ENCODE peak calls at places on chromosomes 3 and 15, in nine cellular contexts. P, H, C, W, K, G, Y, B and O are unnamed samples.

GRCh38 chr3:67037615-67038014 is 39.5 kb downstream of the KBTBD8 start:
- DNase-seq in P (no peak), H (no peak), C (no peak), W (no peak), K (no peak), G (no peak), Y (no peak), B (no peak), O (no peak)

GRCh38 chr3:100402150-100402706 is 889 bp downstream of the LNP1 start:
- DNase-seq in P (no peak), H (peak; percentile 43), C (peak; percentile 63), W (no peak), K (peak; percentile 77), G (no peak), Y (no peak), B (no peak), O (no peak)

GRCh38 chr3:152193673-152194267 is 75.0 kb upstream of the MBNL1 start:
- DNase-seq in P (no peak), H (no peak), C (no peak), W (no peak), K (no peak), G (no peak), Y (no peak), B (no peak), O (no peak)

GRCh38 chr15:57551717-57552677 is 39.7 kb upstream of the MYZAP start:
- DNase-seq in P (no peak), H (peak; percentile 69), C (peak; percentile 82), W (no peak), K (peak; percentile 98), G (no peak), Y (no peak), B (no peak), O (no peak)

GRCh38 chr3:193552911-193553310 is 1.8 kb downstream of the ATP13A4 start:
- DNase-seq in P (no peak), H (no peak), C (no peak), W (no peak), K (no peak), G (no peak), Y (no peak), B (no peak), O (no peak)

GRCh38 chr15:73982251-73982962 is 9.7 kb downstream of the STOML1 start:
- DNase-seq in P (peak; percentile 60), H (peak; percentile 82), C (peak; percentile 92), W (peak; percentile 88), K (no peak), G (no peak), Y (peak; percentile 77), B (peak; percentile 94), O (no peak)

GRCh38 chr3:59339818-59340217 is 290.0 kb upstream of the CFAP20DC start:
- DNase-seq in P (no peak), H (no peak), C (no peak), W (no peak), K (no peak), G (no peak), Y (no peak), B (no peak), O (no peak)

GRCh38 chr3:9061634-9062033 is 98.4 kb upstream of the RAD18 start:
- DNase-seq in P (no peak), H (no peak), C (no peak), W (no peak), K (no peak), G (no peak), Y (no peak), B (no peak), O (no peak)

DNA sequence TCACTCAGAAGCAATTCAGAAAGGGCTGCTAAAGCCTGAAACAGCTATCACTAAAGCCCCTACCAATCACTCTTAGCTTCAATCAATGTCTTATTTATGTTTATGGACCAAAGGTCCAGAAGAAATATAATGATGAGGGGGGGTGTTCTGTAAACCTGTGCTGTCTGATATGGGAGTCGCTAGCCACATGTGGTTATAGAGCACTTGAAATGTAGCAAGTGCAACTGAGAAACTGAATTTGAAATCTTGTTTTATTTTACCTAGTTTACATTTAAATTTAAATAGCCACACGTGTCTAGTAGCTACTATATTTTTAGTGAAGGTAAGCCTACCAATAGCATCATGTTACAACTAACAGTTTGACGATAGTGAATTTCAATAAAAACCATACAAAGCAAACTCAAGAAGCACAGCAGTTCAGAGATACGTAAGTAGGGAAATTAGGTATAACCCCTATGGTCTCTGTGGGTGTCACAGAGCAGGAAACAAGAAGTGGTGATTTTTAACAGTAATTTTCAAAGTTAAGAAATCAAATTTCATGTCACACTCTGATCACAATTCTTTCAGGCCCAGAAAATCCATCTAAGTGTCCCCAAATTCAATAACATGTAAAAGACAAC is 3.6 kb downstream of the POU1F1 start:
- DNase-seq in P (no peak), H (no peak), C (no peak), W (no peak), K (no peak), G (no peak), Y (no peak), B (no peak), O (no peak)
- H3K27ac ChIP-seq in P (no peak overlapping the region), H (no peak overlapping the region), C (no peak overlapping the region), W (no peak overlapping the region), K (no peak overlapping the region), G (no peak overlapping the region), Y (no peak overlapping the region), B (no peak overlapping the region), O (no peak overlapping the region)

GRCh38 chr3:57165637-57166036 is 484 bp upstream of the IL17RD start:
- DNase-seq in P (no peak), H (no peak), C (no peak), W (no peak), K (no peak), G (no peak), Y (no peak), B (no peak), O (no peak)

GRCh38 chr3:57166660-57167059 is 1.5 kb upstream of the IL17RD start:
- DNase-seq in P (no peak), H (no peak), C (no peak), W (no peak), K (peak; percentile 35), G (no peak), Y (no peak), B (no peak), O (no peak)

GRCh38 chr3:57163751-57164150 is 1.4 kb downstream of the IL17RD start:
- DNase-seq in P (no peak), H (no peak), C (no peak), W (no peak), K (peak; percentile 41), G (no peak), Y (no peak), B (no peak), O (no peak)

GRCh38 chr3:57164217-57164605 is 942 bp downstream of the IL17RD start:
- DNase-seq in P (peak; percentile 31), H (peak; percentile 52), C (no peak), W (peak; percentile 41), K (peak; percentile 30), G (no peak), Y (peak; percentile 53), B (peak; percentile 74), O (no peak)

DNA sequence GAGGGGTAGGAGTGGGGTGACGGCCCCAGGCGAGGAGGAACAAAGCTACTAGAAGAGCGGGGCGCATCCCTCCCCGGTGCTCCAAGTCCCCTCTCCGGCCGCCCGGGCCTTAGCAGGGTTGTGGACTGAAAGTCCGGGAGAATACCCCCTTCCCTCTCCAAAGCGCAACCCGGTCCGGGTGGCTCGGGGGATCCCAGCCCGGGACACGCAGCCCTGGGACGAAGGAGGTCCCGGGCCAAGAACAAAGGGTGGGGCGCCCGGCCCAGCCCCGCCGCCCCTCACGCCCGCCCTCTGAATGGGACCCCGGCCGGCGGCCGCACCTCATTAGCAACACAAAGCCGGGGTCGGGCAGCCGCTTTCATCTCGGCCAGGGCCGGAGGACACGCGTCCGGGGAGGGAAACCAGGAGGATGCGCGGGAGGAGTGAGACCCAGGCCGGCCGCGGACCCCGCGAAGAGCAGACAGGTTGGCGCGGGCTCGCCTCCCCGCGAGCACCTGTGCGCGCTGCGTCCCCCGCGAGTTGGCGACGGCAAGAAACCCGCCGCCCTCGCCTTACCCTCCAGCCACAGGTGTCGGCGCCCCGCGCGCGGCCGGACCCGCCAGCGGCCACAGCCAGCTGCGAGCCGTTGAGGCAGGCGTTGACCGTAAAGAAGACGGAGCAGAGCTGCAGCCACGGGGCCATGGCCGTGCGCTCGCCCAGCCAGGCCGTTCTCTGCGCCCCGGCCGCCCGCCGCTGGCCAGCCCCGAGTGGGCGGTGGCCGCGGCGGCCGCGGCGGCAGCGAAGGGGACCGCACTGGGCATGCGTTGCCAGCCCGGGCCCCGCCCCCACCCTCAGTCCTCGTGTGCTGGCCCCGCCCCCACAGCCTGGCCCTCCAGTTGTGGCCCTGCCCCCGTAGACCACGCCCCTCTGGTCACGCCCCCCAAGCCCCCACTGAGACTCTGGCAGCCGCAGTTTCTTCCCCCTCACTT is at the start of gene IL17RD:
- DNase-seq in P (peak; percentile 81), H (peak; percentile 95), C (no peak), W (peak; percentile 75), K (peak; percentile 88), G (no peak), Y (peak; percentile 86), B (peak; percentile 93), O (no peak)
- H3K27me3 ChIP-seq in P (peaks cover 7% of the 10 kb centered on the region), H (peaks cover 3% of the 10 kb centered on the region), C (peaks cover 5% of the 10 kb centered on the region), W (no peaks in the 10 kb centered on the region), K (no peaks in the 10 kb centered on the region), G (no peaks in the 10 kb centered on the region), Y (no peaks in the 10 kb centered on the region), B (no peaks in the 10 kb centered on the region), O (peaks cover 2% of the 10 kb centered on the region)

GRCh38 chr3:51622402-51622801 is 48.6 kb upstream of the TEX264 start:
- DNase-seq in P (no peak), H (no peak), C (peak; percentile 10), W (no peak), K (no peak), G (no peak), Y (no peak), B (no peak), O (no peak)

GRCh38 chr3:51620543-51620942 is 50.5 kb upstream of the TEX264 start:
- DNase-seq in P (no peak), H (no peak), C (peak; percentile 56), W (no peak), K (no peak), G (no peak), Y (peak; percentile 34), B (no peak), O (no peak)

GRCh38 chr3:51622868-51623267 is 48.2 kb upstream of the TEX264 start:
- DNase-seq in P (no peak), H (peak; percentile 28), C (peak; percentile 14), W (no peak), K (no peak), G (no peak), Y (peak; percentile 28), B (no peak), O (no peak)

GRCh38 chr3:51619983-51620382 is 51.1 kb upstream of the TEX264 start:
- DNase-seq in P (no peak), H (no peak), C (no peak), W (no peak), K (no peak), G (no peak), Y (no peak), B (no peak), O (no peak)

DNA sequence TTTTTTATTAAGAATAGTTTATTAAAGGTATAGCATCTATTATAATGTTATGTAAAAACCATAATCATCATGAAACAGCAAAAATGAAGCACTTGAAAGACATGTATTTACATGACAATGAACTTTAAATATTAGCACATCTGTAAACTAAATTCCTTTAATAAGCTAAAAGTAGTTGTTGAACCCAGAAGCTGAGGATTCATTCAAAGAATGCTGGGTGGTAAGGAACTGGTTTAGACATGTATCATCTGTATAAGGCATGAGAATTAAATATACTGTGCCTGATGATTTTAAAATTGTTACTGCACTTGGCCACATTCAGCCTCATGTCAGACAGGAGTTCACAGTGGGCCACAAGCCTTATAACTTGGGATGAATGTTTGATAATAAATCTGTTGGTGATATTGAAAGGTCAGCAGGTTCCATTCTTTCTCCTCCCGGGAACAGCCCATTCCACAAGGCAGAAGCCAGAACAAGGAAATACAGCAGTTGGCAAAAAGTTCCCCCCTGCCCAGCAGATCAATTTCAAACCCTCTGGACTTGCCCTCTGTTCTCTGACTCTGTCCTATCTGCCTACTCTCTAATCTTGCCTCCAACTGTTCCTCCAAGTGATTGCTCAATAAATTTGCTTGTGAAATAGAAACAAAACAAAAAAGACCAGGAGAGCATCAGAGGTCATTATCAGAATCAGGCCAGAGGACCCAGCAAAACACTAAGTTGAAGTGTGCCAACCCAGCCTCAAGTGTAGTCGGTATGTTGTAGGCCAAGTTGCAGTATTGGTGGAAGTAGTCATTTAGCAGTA is 49.8 kb upstream of the TEX264 start:
- DNase-seq in P (no peak), H (no peak), C (no peak), W (peak; percentile 18), K (peak; percentile 5), G (no peak), Y (no peak), B (no peak), O (no peak)
- H3K27ac ChIP-seq in P (no peak overlapping the region), H (peak overlapping the region; percentile 28), C (no peak overlapping the region), W (peak overlapping the region; percentile 33), K (no peak overlapping the region), G (no peak overlapping the region), Y (peak overlapping the region; percentile 36), B (peak overlapping the region; percentile 23), O (no peak overlapping the region)

GRCh38 chr3:29440321-29441019 is 159.6 kb downstream of the RBMS3 start:
- DNase-seq in P (peak; percentile 19), H (peak; percentile 63), C (peak; percentile 44), W (peak; percentile 11), K (peak; percentile 33), G (no peak), Y (no peak), B (no peak), O (no peak)

GRCh38 chr3:29438580-29438979 is 157.7 kb downstream of the RBMS3 start:
- DNase-seq in P (no peak), H (no peak), C (no peak), W (no peak), K (no peak), G (no peak), Y (no peak), B (no peak), O (no peak)

GRCh38 chr3:29441422-29441821 is 160.6 kb downstream of the RBMS3 start:
- DNase-seq in P (no peak), H (no peak), C (no peak), W (no peak), K (no peak), G (no peak), Y (no peak), B (no peak), O (no peak)

GRCh38 chr3:29441020-29441324 is 160.1 kb downstream of the RBMS3 start:
- DNase-seq in P (no peak), H (peak; percentile 16), C (no peak), W (no peak), K (no peak), G (no peak), Y (no peak), B (no peak), O (no peak)

GRCh38 chr3:29436612-29437313 is 155.9 kb downstream of the RBMS3 start:
- DNase-seq in P (no peak), H (no peak), C (no peak), W (no peak), K (no peak), G (no peak), Y (no peak), B (no peak), O (no peak)
- H3K27me3 ChIP-seq in P (no peaks in the 10 kb centered on the region), H (no peaks in the 10 kb centered on the region), C (no peaks in the 10 kb centered on the region), W (no peaks in the 10 kb centered on the region), K (no peaks in the 10 kb centered on the region), G (no peaks in the 10 kb centered on the region), Y (no peaks in the 10 kb centered on the region), B (no peaks in the 10 kb centered on the region), O (no peaks in the 10 kb centered on the region)